ENCODE peak calls at places on chromosomes 7 and 10, in nine cellular contexts. K is Peyer's patch, P is tibial nerve, Y is prostate gland, O is body of pancreas, Q is IMR-90, S is HCT116, C is breast epithelium, I is heart left ventricle. L is an unnamed sample.

GRCh38 chr10:120382360-120382759 is 74.7 kb upstream of the PLPP4 start:
- DNase-seq in K (no peak), P (no peak), Y (no peak), O (no peak), Q (no peak), S (no peak), C (no peak), I (no peak), L (no peak)

GRCh38 chr10:29132821-29133156 is 156.1 kb upstream of the LYZL1 start:
- DNase-seq in K (no peak), P (no peak), Y (no peak), O (no peak), Q (no peak), S (peak; percentile 7), C (no peak), I (no peak), L (no peak)

GRCh38 chr10:454860-455259 is 234.6 kb downstream of the DIP2C start:
- DNase-seq in K (no peak), P (no peak), Y (peak; percentile 61), O (peak; percentile 63), Q (peak; percentile 92), S (peak; percentile 68), C (no peak), I (no peak), L (peak; percentile 48)

GRCh38 chr7:34013421-34013820 is 108.1 kb downstream of the BMPER start:
- DNase-seq in K (no peak), P (no peak), Y (no peak), O (no peak), Q (peak; percentile 21), S (no peak), C (no peak), I (no peak), L (no peak)

GRCh38 chr10:23055424-23056191 is 39.8 kb upstream of the MSRB2 start:
- DNase-seq in K (no peak), P (no peak), Y (no peak), O (no peak), Q (no peak), S (no peak), C (no peak), I (no peak), L (no peak)

GRCh38 chr10:101566333-101567164 is 21.5 kb downstream of the POLL start:
- DNase-seq in K (peak; percentile 48), P (no peak), Y (no peak), O (peak; percentile 13), Q (peak; percentile 20), S (no peak), C (peak; percentile 45), I (peak; percentile 56), L (peak; percentile 11)

GRCh38 chr7:47254081-47255006 is 327.6 kb downstream of the TNS3 start:
- DNase-seq in K (peak; percentile 88), P (peak; percentile 75), Y (peak; percentile 67), O (peak; percentile 88), Q (peak; percentile 35), S (no peak), C (peak; percentile 74), I (peak; percentile 91), L (peak; percentile 83)

GRCh38 chr10:128470302-128470962 is 344.2 kb upstream of the MKI67 start:
- DNase-seq in K (no peak), P (no peak), Y (no peak), O (no peak), Q (no peak), S (no peak), C (no peak), I (no peak), L (no peak)

GRCh38 chr10:98486421-98486820 is 39.7 kb upstream of the HPS1 start:
- DNase-seq in K (no peak), P (no peak), Y (no peak), O (no peak), Q (peak; percentile 66), S (no peak), C (no peak), I (no peak), L (peak; percentile 16)

GRCh38 chr7:69403169-69403568 is 195.1 kb upstream of the AUTS2 start:
- DNase-seq in K (no peak), P (no peak), Y (no peak), O (no peak), Q (no peak), S (no peak), C (no peak), I (no peak), L (no peak)

GRCh38 chr10:31590023-31590800 is 271.2 kb downstream of the ZEB1 start:
- DNase-seq in K (no peak), P (no peak), Y (no peak), O (no peak), Q (peak; percentile 19), S (no peak), C (no peak), I (no peak), L (no peak)

GRCh38 chr7:2545746-2546425 is 9.4 kb downstream of the BRAT1 start:
- DNase-seq in K (no peak), P (no peak), Y (no peak), O (no peak), Q (no peak), S (no peak), C (no peak), I (peak; percentile 46), L (no peak)

GRCh38 chr10:821322-821721 is 110.2 kb downstream of the LARP4B start:
- DNase-seq in K (no peak), P (no peak), Y (no peak), O (no peak), Q (peak; percentile 10), S (no peak), C (no peak), I (no peak), L (no peak)

GRCh38 chr7:2202361-2202761 is 30.4 kb downstream of the MAD1L1 start:
- DNase-seq in K (no peak), P (no peak), Y (no peak), O (no peak), Q (no peak), S (no peak), C (peak; percentile 19), I (peak; percentile 44), L (no peak)

GRCh38 chr7:55432937-55433784 is 68.0 kb downstream of the LANCL2 start:
- DNase-seq in K (no peak), P (no peak), Y (no peak), O (no peak), Q (peak; percentile 59), S (peak; percentile 40), C (no peak), I (no peak), L (no peak)

GRCh38 chr10:20903635-20904390 is 6.7 kb upstream of the NEBL start:
- DNase-seq in K (no peak), P (no peak), Y (no peak), O (no peak), Q (no peak), S (no peak), C (no peak), I (no peak), L (no peak)

GRCh38 chr7:28597284-28597683 is 185.0 kb downstream of the CREB5 start:
- DNase-seq in K (no peak), P (no peak), Y (no peak), O (no peak), Q (no peak), S (no peak), C (no peak), I (no peak), L (no peak)

GRCh38 chr7:95910341-95910740 is 138.0 kb downstream of the DYNC1I1 start:
- DNase-seq in K (no peak), P (no peak), Y (no peak), O (no peak), Q (no peak), S (no peak), C (no peak), I (no peak), L (no peak)

GRCh38 chr10:51932530-51932929 is 233.1 kb upstream of the CSTF2T start:
- DNase-seq in K (no peak), P (no peak), Y (no peak), O (no peak), Q (no peak), S (no peak), C (no peak), I (no peak), L (no peak)

GRCh38 chr7:132298782-132299181 is 277.5 kb downstream of the PLXNA4 start:
- DNase-seq in K (no peak), P (no peak), Y (no peak), O (no peak), Q (peak; percentile 43), S (no peak), C (no peak), I (no peak), L (no peak)

GRCh38 chr10:24483701-24484100 is 240.0 kb downstream of the ARHGAP21 start:
- DNase-seq in K (peak; percentile 74), P (no peak), Y (peak; percentile 88), O (peak; percentile 83), Q (peak; percentile 28), S (peak; percentile 74), C (peak; percentile 75), I (no peak), L (no peak)

GRCh38 chr7:44969701-44970494 is 8.9 kb downstream of the MYO1G start:
- DNase-seq in K (no peak), P (no peak), Y (no peak), O (no peak), Q (no peak), S (no peak), C (peak; percentile 39), I (no peak), L (no peak)

GRCh38 chr10:6300106-6300783 is 97.5 kb downstream of the PFKFB3 start:
- DNase-seq in K (no peak), P (no peak), Y (no peak), O (peak; percentile 25), Q (peak; percentile 56), S (no peak), C (no peak), I (no peak), L (no peak)
- H3K4me3 ChIP-seq in K (no peak overlapping the region), P (peak overlapping the region; percentile 9), Y (no peak overlapping the region), O (no peak overlapping the region), Q (no peak overlapping the region), S (no peak overlapping the region), C (no peak overlapping the region), I (no peak overlapping the region), L (no peak overlapping the region)

GRCh38 chr10:103111031-103111917 is 81.8 kb downstream of the NT5C2 start:
- DNase-seq in K (no peak), P (no peak), Y (no peak), O (no peak), Q (peak; percentile 44), S (no peak), C (no peak), I (no peak), L (no peak)
- TF ChIP-seq CTCF in K (no peak), P (no peak), Y (no peak), O (no peak), Q (no peak), S (no peak), C (no peak), I (no peak), L (peak; percentile 25)

DNA sequence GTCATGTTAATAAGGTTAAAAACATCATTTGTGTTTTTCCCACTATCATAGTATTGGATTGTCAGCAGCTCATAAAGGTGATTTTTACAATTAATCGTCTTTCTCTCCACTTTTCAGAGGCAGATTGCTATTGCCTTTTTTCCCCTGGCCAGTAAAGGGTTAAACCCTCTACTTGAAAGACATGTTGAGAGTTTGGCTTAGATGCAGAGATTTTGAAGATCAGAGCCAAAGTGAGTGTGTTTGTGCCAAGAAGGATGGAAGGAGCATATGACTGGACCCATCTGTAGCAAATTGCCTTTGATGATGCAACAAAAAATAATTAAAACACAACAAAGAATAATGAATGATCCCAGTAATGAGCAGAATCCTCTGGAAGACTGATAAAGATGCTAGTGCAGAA is 373.1 kb downstream of the MALRD1 start:
- DNase-seq in K (no peak), P (no peak), Y (no peak), O (no peak), Q (no peak), S (no peak), C (no peak), I (no peak), L (no peak)
- TF ChIP-seq POLR2A in K (no peak), P (no peak), Y (no peak), O (no peak), Q (no peak), S (no peak), C (no peak), I (no peak), L (no peak)

GRCh38 chr7:43868181-43868580 is 1.1 kb downstream of the MRPS24 start:
- DNase-seq in K (no peak), P (no peak), Y (no peak), O (no peak), Q (no peak), S (no peak), C (no peak), I (no peak), L (no peak)
- H3K4me3 ChIP-seq in K (peak overlapping the region; percentile 95), P (no peak overlapping the region), Y (no peak overlapping the region), O (no peak overlapping the region), Q (peak overlapping the region; percentile 93), S (peak overlapping the region; percentile 89), C (peak overlapping the region; percentile 88), I (peak overlapping the region; percentile 95), L (no peak overlapping the region)

L was measured in uterus.